ENCODE peak calls at places on chromosomes 1 and 21, in five cellular contexts. C, Z, K, A and P are unnamed samples.

GRCh38 chr1:13752852-13753251 is 52.9 kb downstream of the PRDM2 start:
- DNase-seq in C (no peak), Z (no peak), K (no peak), A (no peak), P (no peak)

GRCh38 chr1:64975127-64975526 is 8.8 kb upstream of the JAK1 start:
- DNase-seq in C (no peak), Z (no peak), K (no peak), A (no peak), P (no peak)

GRCh38 chr1:198495635-198496034 is 44.8 kb downstream of the ATP6V1G3 start:
- DNase-seq in C (no peak), Z (no peak), K (no peak), A (no peak), P (no peak)

GRCh38 chr21:34950980-34951379 is 98.1 kb downstream of the RUNX1 start:
- DNase-seq in C (no peak), Z (no peak), K (no peak), A (no peak), P (no peak)

GRCh38 chr1:10772711-10773110 is 23.7 kb downstream of the CASZ1 start:
- DNase-seq in C (no peak), Z (no peak), K (no peak), A (no peak), P (no peak)

GRCh38 chr1:92306020-92306419 is 7.2 kb downstream of the RPAP2 start:
- DNase-seq in C (no peak), Z (no peak), K (no peak), A (no peak), P (no peak)

GRCh38 chr1:151994956-151995355 is 1.3 kb upstream of the S100A10 start:
- DNase-seq in C (no peak), Z (peak; percentile 81), K (peak; percentile 96), A (no peak), P (peak; percentile 99)

GRCh38 chr1:200512191-200512590 is 102.4 kb upstream of the ZNF281 start:
- DNase-seq in C (no peak), Z (peak; percentile 79), K (peak; percentile 88), A (no peak), P (peak; percentile 84)

GRCh38 chr1:206766251-206766856 is 4.2 kb upstream of the IL19 start:
- DNase-seq in C (peak; percentile 72), Z (peak; percentile 66), K (peak; percentile 25), A (peak; percentile 73), P (peak; percentile 89)

GRCh38 chr1:177164380-177165068 is at the start of gene ASTN1:
- DNase-seq in C (no peak), Z (peak; percentile 7), K (no peak), A (no peak), P (no peak)

GRCh38 chr1:154847891-154848290 is 22.2 kb downstream of the KCNN3 start:
- DNase-seq in C (no peak), Z (peak; percentile 32), K (no peak), A (no peak), P (no peak)